ENCODE peak calls at places on chromosomes 5 and 9, in seven cellular contexts. H is H9; M is hepatocyte; P is heart left ventricle; N is CD8-positive, alpha-beta T cell; K is tibial artery; T is colonic mucosa. V is an unnamed sample.

GRCh38 chr9:73541923-73542322 is 390.3 kb downstream of the ANXA1 start:
- DNase-seq in T (no peak), P (no peak), N (no peak), K (no peak), M (no peak), H (no peak), V (no peak)

GRCh38 chr9:100440071-100440470 is 13.1 kb downstream of the MSANTD3 start:
- DNase-seq in M (peak; percentile 32), K (no peak), P (no peak), H (no peak), T (no peak), N (no peak), V (no peak)

GRCh38 chr5:4862500-4862899 is 277.6 kb upstream of the ADAMTS16 start:
- DNase-seq in N (no peak), T (no peak), H (no peak), K (no peak), P (no peak), M (peak; percentile 60), V (no peak)

GRCh38 chr9:121749614-121750013 is 98.2 kb downstream of the DAB2IP start:
- DNase-seq in M (no peak), P (no peak), K (no peak), H (no peak), T (no peak), N (no peak), V (no peak)

GRCh38 chr5:11370985-11371384 is 533.3 kb downstream of the CTNND2 start:
- DNase-seq in T (no peak), H (no peak), K (no peak), M (peak; percentile 23), P (no peak), N (no peak), V (no peak)

GRCh38 chr9:123883634-123884033 is 46.3 kb downstream of the DENND1A start:
- DNase-seq in P (no peak), T (no peak), M (no peak), N (no peak), H (no peak), K (no peak), V (no peak)

GRCh38 chr5:124824637-124825158 is 78.3 kb upstream of the ZNF608 start:
- DNase-seq in M (no peak), T (no peak), H (no peak), N (no peak), P (no peak), K (no peak), V (peak; percentile 23)

GRCh38 chr9:122124528-122124927 is 31.4 kb upstream of the TTLL11 start:
- DNase-seq in H (no peak), T (no peak), N (no peak), K (no peak), M (no peak), P (no peak), V (no peak)

GRCh38 chr5:116938488-116938887 is 363.9 kb upstream of the SEMA6A start:
- DNase-seq in H (peak; percentile 88), K (no peak), P (no peak), T (no peak), M (no peak), N (no peak), V (no peak)

GRCh38 chr5:107668933-107669542 is 1.7 kb downstream of the EFNA5 start:
- DNase-seq in K (no peak), H (peak; percentile 38), P (no peak), N (no peak), M (peak; percentile 26), T (peak; percentile 20), V (no peak)

GRCh38 chr5:139650031-139650688 is 2.0 kb downstream of the CXXC5 start:
- DNase-seq in M (peak; percentile 76), P (peak; percentile 63), H (no peak), T (peak; percentile 64), N (no peak), K (no peak), V (no peak)

GRCh38 chr9:123927625-123928308 is 2.2 kb downstream of the DENND1A start:
- DNase-seq in M (peak; percentile 44), K (no peak), T (peak; percentile 52), N (no peak), H (no peak), P (no peak), V (no peak)

GRCh38 chr9:121357011-121357410 is 13.0 kb downstream of the STOM start:
- DNase-seq in P (no peak), M (no peak), T (no peak), K (no peak), N (no peak), H (no peak), V (no peak)

GRCh38 chr5:158928405-158928804 is 171.3 kb downstream of the EBF1 start:
- DNase-seq in H (no peak), K (no peak), N (no peak), P (no peak), M (no peak), T (no peak), V (no peak)
- H3K27me3 ChIP-seq in H (no peaks in the 10 kb centered on the region), K (no peaks in the 10 kb centered on the region), N (no peaks in the 10 kb centered on the region), P (no peaks in the 10 kb centered on the region), M (peaks cover 20% of the 10 kb centered on the region), T (no peaks in the 10 kb centered on the region), V (no peaks in the 10 kb centered on the region)

DNA sequence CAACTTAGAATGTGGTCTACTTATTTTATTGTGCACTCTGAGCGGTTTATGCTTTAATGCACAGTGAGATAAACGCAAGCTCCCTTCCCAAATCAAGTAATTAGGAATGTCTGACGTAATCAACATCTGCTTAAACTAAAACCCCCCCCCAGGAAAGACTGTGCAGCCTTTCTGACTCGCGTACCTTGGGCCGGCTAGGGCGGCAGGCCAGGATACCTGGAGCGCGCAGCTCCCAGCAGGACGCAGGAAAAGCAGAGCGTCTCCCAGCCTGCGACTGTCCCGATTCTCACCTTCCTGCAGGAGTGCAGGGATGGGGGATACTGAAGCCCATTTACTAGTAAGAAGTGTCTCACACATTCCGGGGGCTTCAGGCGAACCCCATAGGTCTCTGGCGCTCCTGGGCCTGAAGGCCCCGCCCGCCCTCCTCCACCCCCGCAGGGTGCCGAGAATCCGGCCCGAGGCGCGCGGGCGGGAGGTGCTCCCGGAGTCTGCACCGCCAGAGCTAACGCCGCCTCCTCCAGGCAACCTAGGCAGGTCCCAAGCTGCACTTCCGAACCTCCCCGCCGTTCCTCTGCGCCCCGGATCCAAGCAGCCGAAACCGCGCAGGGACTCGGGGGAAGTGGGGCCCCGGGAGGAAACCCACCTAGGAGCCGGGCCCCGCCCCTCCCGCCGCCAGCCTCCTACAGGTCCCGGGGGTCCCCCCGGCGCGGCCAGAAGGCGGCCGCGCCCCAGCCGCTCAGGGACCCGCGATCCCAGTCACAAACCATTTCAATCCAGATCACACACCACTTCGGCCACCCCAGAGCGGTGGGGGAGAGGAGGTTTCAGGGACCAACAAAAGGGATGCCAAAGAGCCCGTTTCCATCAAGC is 1.4 kb downstream of the ROR2 start:
- DNase-seq in K (no peak), N (no peak), P (peak; percentile 31), M (peak; percentile 88), T (peak; percentile 57), H (peak; percentile 77), V (peak; percentile 75)
- TF ChIP-seq CTCF in K (no peak), N (no peak), P (no peak), M (peak; percentile 29), T (peak; percentile 12), H (peak; percentile 50), V (no peak)

DNA sequence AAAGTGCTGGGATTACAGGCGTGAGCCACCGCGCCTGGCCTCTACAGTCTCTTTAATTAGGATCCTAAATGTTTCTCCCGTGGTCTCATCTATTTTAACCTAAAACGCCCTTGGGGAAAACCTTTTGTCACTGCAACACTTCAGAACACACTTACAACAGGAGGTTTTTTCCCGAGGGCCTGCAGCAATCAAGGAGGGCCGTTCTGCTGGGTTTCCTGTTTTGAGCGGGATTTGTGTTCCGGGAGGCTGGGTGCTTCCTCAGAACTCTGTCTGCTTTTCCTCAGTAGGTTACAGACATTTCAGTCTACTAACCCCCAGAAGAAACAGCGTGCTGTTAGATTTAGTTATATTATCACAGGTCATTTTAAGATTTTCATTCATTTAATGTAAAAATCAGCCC is 65.4 kb upstream of the IRX4 start:
- DNase-seq in N (no peak), M (no peak), P (no peak), T (no peak), H (no peak), K (no peak), V (no peak)
- H3K27me3 ChIP-seq in N (peaks cover 2% of the 10 kb centered on the region), M (peaks cover 36% of the 10 kb centered on the region), P (no peaks in the 10 kb centered on the region), T (no peaks in the 10 kb centered on the region), H (no peaks in the 10 kb centered on the region), K (peaks cover 2% of the 10 kb centered on the region), V (peaks cover 96% of the 10 kb centered on the region)

DNA sequence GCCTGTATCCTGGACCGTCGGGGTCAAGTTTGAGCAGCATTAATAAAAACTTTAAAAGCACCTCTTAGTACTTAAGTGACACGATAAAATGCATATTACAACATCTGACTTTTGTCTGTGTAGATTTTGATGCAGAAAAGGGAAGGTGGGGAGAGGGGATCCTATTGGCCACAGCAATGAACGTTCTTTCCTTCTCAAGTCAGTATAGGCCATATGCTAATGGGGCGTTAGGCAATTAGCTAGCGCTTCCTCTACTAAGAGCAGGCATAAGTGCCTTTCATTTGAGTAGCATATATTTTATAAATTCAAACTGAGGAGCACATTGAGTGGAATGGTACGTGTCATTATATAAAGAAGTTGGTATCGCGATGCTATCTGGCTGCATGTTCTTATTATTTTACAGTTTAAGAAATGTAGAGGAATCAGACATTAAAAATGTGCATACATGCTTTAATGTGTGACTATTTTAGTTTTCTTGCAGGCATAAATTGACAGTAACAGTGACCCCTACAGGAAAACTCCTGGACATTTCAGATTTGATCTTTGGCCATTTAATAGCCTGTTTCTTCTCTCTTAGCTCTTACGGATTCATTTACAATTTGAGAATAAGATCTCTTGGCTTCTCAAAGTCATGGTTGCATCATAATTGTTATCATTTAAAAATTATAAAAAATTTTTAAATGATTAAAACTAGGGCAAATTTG is 1.1 kb upstream of the GNA14 start:
- DNase-seq in T (no peak), H (no peak), N (no peak), M (no peak), P (no peak), K (no peak), V (no peak)
- TF ChIP-seq CTCF in T (peak; percentile 24), H (peak; percentile 59), N (no peak), M (peak; percentile 43), P (peak; percentile 22), K (no peak), V (peak; percentile 28)

GRCh38 chr9:109641079-109641659 is 138.8 kb upstream of the PALM2AKAP2 start:
- DNase-seq in M (no peak), T (no peak), K (no peak), H (no peak), P (no peak), N (no peak), V (no peak)

GRCh38 chr9:109639666-109640231 is 140.2 kb upstream of the PALM2AKAP2 start:
- DNase-seq in T (no peak), P (no peak), N (no peak), M (no peak), H (no peak), K (no peak), V (no peak)

DNA sequence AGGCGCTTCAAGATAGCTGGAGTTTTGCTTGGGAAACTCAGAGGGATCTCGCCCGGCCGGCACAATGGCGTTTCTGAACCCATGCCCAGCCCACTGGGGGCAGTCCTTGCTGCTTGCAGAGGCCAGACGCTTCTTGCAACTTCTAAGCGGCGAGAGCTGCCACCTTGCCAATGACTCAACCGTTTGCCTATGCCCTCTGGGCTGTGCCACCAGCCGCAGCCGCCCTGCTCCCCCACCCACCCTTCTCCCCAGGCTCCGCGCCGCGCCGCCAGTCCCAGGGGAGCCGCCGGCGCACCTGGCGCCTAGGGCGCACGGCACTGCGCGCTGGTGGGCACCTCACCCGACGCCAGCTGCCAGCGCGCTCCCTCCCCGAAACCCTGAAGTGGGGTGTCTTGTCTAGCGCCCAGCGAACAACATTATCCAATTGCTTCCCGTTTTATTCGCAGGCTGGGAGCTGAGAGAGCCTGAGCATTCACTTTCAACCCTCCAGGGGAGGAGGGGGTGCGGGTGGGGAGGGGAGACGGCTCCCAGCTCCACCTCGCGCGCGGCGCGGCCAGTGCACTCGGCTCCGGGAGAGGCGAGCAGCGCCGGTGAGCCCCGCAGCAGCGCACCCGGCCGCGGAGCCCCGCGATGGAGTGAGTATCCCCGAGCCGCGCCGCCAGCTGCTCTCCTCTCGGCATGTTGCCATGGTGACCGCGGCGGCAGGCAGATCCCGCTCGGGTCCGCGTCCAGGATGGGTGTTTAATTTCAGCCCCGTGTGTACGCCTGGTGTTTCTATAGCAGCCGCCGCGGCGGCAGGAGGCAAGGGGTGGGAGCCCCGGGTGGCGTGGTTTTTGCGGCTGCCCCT is 139.5 kb upstream of the PALM2AKAP2 start:
- DNase-seq in M (peak; percentile 60), T (no peak), H (peak; percentile 62), P (peak; percentile 63), N (no peak), K (peak; percentile 35), V (peak; percentile 30)
- H3K27me3 ChIP-seq in M (peaks cover 68% of the 10 kb centered on the region), T (peaks cover 38% of the 10 kb centered on the region), H (peaks cover 30% of the 10 kb centered on the region), P (no peaks in the 10 kb centered on the region), N (no peaks in the 10 kb centered on the region), K (peaks cover 21% of the 10 kb centered on the region), V (peaks cover 97% of the 10 kb centered on the region)

V was measured in WERI-Rb-1.